ENCODE peak calls at places on chromosomes 4 and X, in six cellular contexts. N is tibial nerve; D is CD8-positive, alpha-beta memory T cell; E is heart left ventricle; W is PC-9; Q is colonic mucosa. V is an unnamed sample.

GRCh38 chr4:169902658-169903345 is 123.4 kb downstream of the MFAP3L start:
- DNase-seq in E (no peak), D (no peak), N (no peak), W (no peak), Q (no peak), V (no peak)

GRCh38 chr4:105227054-105227453 is 80.4 kb downstream of the TET2 start:
- DNase-seq in W (no peak), D (no peak), E (no peak), Q (no peak), N (no peak), V (no peak)

GRCh38 chr4:118969359-118969758 is 80.7 kb downstream of the SYNPO2 start:
- DNase-seq in W (peak), D (no peak), Q (peak), N (peak), E (peak), V (peak)

GRCh38 chr4:49032440-49033161 is 46.5 kb downstream of the CWH43 start:
- DNase-seq in N (no peak), Q (peak), W (peak), D (no peak), E (no peak), V (no peak)

GRCh38 chr4:43089730-43090129 is 197.2 kb downstream of the GRXCR1 start:
- DNase-seq in N (no peak), D (no peak), E (no peak), Q (no peak), W (no peak), V (no peak)

GRCh38 chrX:71326394-71326793 is 24.8 kb downstream of the ITGB1BP2 start:
- DNase-seq in W (no peak), D (no peak), N (no peak), Q (no peak), E (no peak), V (no peak)

GRCh38 chrX:153967536-153968214 is 3.9 kb downstream of the HCFC1 start:
- DNase-seq in D (peak), E (no peak), Q (no peak), N (no peak), W (no peak), V (no peak)

GRCh38 chrX:49184294-49185061 is 1.7 kb downstream of the PRICKLE3 start:
- DNase-seq in N (peak), W (peak), Q (peak), E (peak), D (peak), V (peak)

GRCh38 chr4:114077610-114078009 is 98.2 kb upstream of the ARSJ start:
- DNase-seq in W (peak), D (no peak), E (no peak), N (no peak), Q (no peak), V (no peak)

GRCh38 chrX:49243166-49243565 is 7.9 kb downstream of the CCDC22 start:
- DNase-seq in D (no peak), Q (no peak), E (no peak), W (no peak), N (no peak), V (no peak)

GRCh38 chr4:32847466-32847865 is 2127.3 kb downstream of the PCDH7 start:
- DNase-seq in D (no peak), N (no peak), Q (no peak), E (no peak), W (no peak), V (no peak)

GRCh38 chr4:80420638-80421037 is 85.1 kb downstream of the CFAP299 start:
- DNase-seq in D (no peak), Q (no peak), N (no peak), W (no peak), E (no peak), V (no peak)

GRCh38 chr4:187294861-187295260 is 571.2 kb upstream of the FAT1 start:
- DNase-seq in E (no peak), N (no peak), W (no peak), D (no peak), Q (peak), V (no peak)

GRCh38 chrX:30777575-30777974 is 111.5 kb downstream of the TAB3 start:
- DNase-seq in D (no peak), E (no peak), W (no peak), Q (no peak), N (no peak), V (no peak)

GRCh38 chrX:15500497-15500966 is at the start of gene BMX:
- DNase-seq in Q (no peak), N (no peak), E (peak), W (no peak), D (no peak), V (peak)

GRCh38 chrX:115948018-115948923 is 222.3 kb upstream of the AGTR2 start:
- DNase-seq in N (no peak), Q (peak), E (no peak), D (no peak), W (peak), V (no peak)

GRCh38 chr4:144667500-144667899 is 21.5 kb downstream of the HHIP start:
- DNase-seq in N (no peak), D (no peak), Q (no peak), W (no peak), E (no peak), V (no peak)

GRCh38 chrX:38221391-38221929 is 789 bp upstream of the SRPX start:
- DNase-seq in Q (no peak), N (no peak), E (no peak), D (no peak), W (no peak), V (no peak)

GRCh38 chrX:84974803-84975202 is 28.9 kb upstream of the APOOL start:
- DNase-seq in Q (no peak), D (no peak), E (no peak), W (no peak), N (no peak), V (no peak)

GRCh38 chr4:1721666-1722550 is 587 bp downstream of the TACC3 start:
- DNase-seq in Q (no peak), D (peak), E (no peak), W (no peak), N (no peak), V (peak)

GRCh38 chr4:119665718-119666117 is 37.1 kb upstream of the PDE5A start:
- DNase-seq in D (no peak), Q (no peak), N (no peak), W (no peak), E (no peak), V (no peak)

GRCh38 chr4:6199344-6199921 is 916 bp downstream of the JAKMIP1 start:
- DNase-seq in D (peak), Q (no peak), E (no peak), W (no peak), N (no peak), V (no peak)

GRCh38 chr4:25162566-25162965 is 2.3 kb upstream of the SEPSECS start:
- DNase-seq in E (no peak), N (no peak), D (no peak), W (no peak), Q (no peak), V (no peak)
- H3K4me3 ChIP-seq in E (no peak), N (no peak), D (no peak), W (peak), Q (no peak), V (no peak)

GRCh38 chr4:102736636-102737549 is 23.9 kb downstream of the MANBA start:
- DNase-seq in Q (no peak), N (no peak), W (peak), E (no peak), D (no peak), V (no peak)
- H3K27ac ChIP-seq in Q (no peak), N (no peak), W (peak), E (no peak), D (no peak), V (no peak)

DNA sequence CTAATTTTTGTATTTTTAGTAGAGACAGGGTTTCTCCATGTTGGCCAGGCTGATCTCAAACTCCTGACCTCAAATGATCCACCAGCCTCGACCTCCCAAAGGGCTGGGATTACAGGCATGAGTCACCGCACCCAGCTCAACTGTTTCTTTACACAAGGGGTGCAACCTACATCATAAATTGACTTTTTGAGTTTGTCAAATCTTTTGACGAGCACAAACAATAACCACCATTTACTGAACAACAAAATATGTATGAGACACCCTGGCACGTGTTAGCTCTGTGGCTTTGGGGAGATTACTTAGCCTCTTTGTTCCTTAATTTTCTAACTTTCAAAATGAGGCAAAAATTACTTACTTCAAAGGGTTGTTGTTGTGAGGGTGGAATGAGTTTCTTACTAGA is 23.5 kb upstream of the SLC34A2 start:
- DNase-seq in N (no peak), D (no peak), W (no peak), E (no peak), Q (no peak), V (no peak)
- H3K4me3 ChIP-seq in N (no peak), D (no peak), W (no peak), E (no peak), Q (no peak), V (no peak)

GRCh38 chr4:101707596-101707995 is 82.9 kb upstream of the BANK1 start:
- DNase-seq in Q (no peak), W (no peak), E (no peak), D (no peak), N (no peak), V (no peak)

GRCh38 chr4:101711590-101712255 is 78.8 kb upstream of the BANK1 start:
- DNase-seq in D (no peak), Q (no peak), W (no peak), E (no peak), N (no peak), V (no peak)

GRCh38 chr4:101706535-101707057 is 83.9 kb upstream of the BANK1 start:
- DNase-seq in E (no peak), W (no peak), N (no peak), D (no peak), Q (no peak), V (no peak)

DNA sequence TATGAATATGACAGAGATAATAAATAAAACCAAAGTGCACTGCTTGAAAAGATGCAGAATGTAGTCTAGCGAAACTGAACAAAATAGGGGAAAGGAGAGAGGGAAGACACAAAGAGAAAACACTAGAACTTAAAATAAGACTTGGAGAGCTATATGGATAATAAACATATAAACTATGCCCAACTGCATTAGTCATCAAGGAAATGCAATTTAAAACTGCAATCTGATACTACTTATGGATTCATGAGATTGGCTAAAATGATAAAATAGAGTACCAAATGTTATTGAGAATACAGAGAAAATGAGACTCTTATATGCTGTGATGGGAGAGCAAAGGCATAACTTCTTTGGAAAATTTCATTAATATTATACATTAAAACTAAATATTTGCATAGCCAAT is 81.9 kb upstream of the BANK1 start:
- DNase-seq in E (no peak), W (no peak), Q (no peak), D (no peak), N (no peak), V (no peak)
- H3K27ac ChIP-seq in E (no peak), W (no peak), Q (no peak), D (no peak), N (no peak), V (no peak)

GRCh38 chr4:150577786-150578185 is 4.2 kb upstream of the MAB21L2 start:
- DNase-seq in E (no peak), W (no peak), Q (no peak), D (no peak), N (no peak), V (no peak)
- H3K4me3 ChIP-seq in E (no peak), W (no peak), Q (no peak), D (no peak), N (no peak), V (no peak)

GRCh38 chr4:87555751-87556619 is 26.8 kb upstream of the SPARCL1 start:
- DNase-seq in D (no peak), W (no peak), E (no peak), Q (no peak), N (no peak), V (no peak)

GRCh38 chr4:87551361-87551760 is 22.2 kb upstream of the SPARCL1 start:
- DNase-seq in Q (no peak), N (no peak), E (no peak), D (no peak), W (no peak), V (no peak)

GRCh38 chr4:87557348-87557747 is 28.2 kb upstream of the SPARCL1 start:
- DNase-seq in Q (no peak), W (no peak), E (no peak), D (no peak), N (no peak), V (no peak)

GRCh38 chr4:87553182-87553581 is 24.0 kb upstream of the SPARCL1 start:
- DNase-seq in Q (no peak), N (no peak), W (no peak), D (no peak), E (no peak), V (no peak)
- H3K27ac ChIP-seq in Q (no peak), N (no peak), W (no peak), D (no peak), E (no peak), V (no peak)

GRCh38 chr4:184387351-184387750 is 87.0 kb downstream of the IRF2 start:
- DNase-seq in W (no peak), N (no peak), D (no peak), Q (no peak), E (no peak), V (no peak)
- H3K4me3 ChIP-seq in W (no peak), N (no peak), D (no peak), Q (no peak), E (no peak), V (no peak)

GRCh38 chr4:159297088-159297487 is 194.2 kb downstream of the RAPGEF2 start:
- DNase-seq in W (no peak), D (no peak), E (no peak), Q (no peak), N (no peak), V (no peak)
- H3K27ac ChIP-seq in W (no peak), D (no peak), E (no peak), Q (no peak), N (no peak), V (no peak)

GRCh38 chr4:185654311-185654710 is 119.0 kb upstream of the PDLIM3 start:
- DNase-seq in N (no peak), Q (no peak), D (no peak), E (no peak), W (no peak), V (no peak)
- H3K4me3 ChIP-seq in N (no peak), Q (no peak), D (no peak), E (peak), W (no peak), V (peak)